ENCODE peak calls at places on chromosomes 4 and X, in four cellular contexts. Q is H1, M is GM12878, Z is SK-N-SH. S is an unnamed sample.

GRCh38 chrX:10049246-10049645 is 82.1 kb downstream of the CLDN34 start:
- DNase-seq in Z (no peak), M (no peak), Q (no peak), S (no peak)

GRCh38 chr4:142262956-142263355 is 583.1 kb downstream of the INPP4B start:
- DNase-seq in M (no peak), Q (no peak), Z (no peak), S (peak; percentile 3)

GRCh38 chrX:14398725-14399124 is 130.6 kb upstream of the GLRA2 start:
- DNase-seq in Z (no peak), Q (no peak), M (no peak), S (no peak)

GRCh38 chrX:155577682-155578081 is 35.1 kb downstream of the TMLHE start:
- DNase-seq in Q (no peak), M (peak; percentile 2), Z (no peak), S (no peak)

GRCh38 chrX:124338733-124339514 is 6.5 kb downstream of the TEX13D start:
- DNase-seq in Q (no peak), M (no peak), Z (no peak), S (no peak)

GRCh38 chr4:25098964-25099843 is 61.0 kb downstream of the SEPSECS start:
- DNase-seq in M (no peak), Q (no peak), Z (peak; percentile 43), S (no peak)

GRCh38 chrX:28177202-28177601 is 196.0 kb upstream of the DCAF8L1 start:
- DNase-seq in M (no peak), Z (peak; percentile 21), Q (peak; percentile 53), S (peak; percentile 25)

GRCh38 chr4:174398728-174399127 is 115.0 kb downstream of the CEP44 start:
- DNase-seq in Z (no peak), M (no peak), Q (no peak), S (no peak)

GRCh38 chr4:19399001-19399400 is 852.7 kb upstream of the SLIT2 start:
- DNase-seq in M (no peak), Q (no peak), Z (no peak), S (no peak)

GRCh38 chr4:64158648-64159326 is 250.5 kb downstream of the TECRL start:
- DNase-seq in Z (peak; percentile 28), Q (peak; percentile 58), M (peak; percentile 19), S (peak; percentile 30)

GRCh38 chr4:145216532-145216931 is 36.1 kb upstream of the OTUD4 start:
- DNase-seq in Q (no peak), M (no peak), Z (peak; percentile 13), S (no peak)

GRCh38 chr4:185086053-185086452 is 57.0 kb upstream of the SLC25A4 start:
- DNase-seq in M (no peak), Z (no peak), Q (no peak), S (no peak)

GRCh38 chr4:56511098-56511497 is 5.5 kb downstream of the ARL9 start:
- DNase-seq in Q (no peak), Z (no peak), M (no peak), S (no peak)

GRCh38 chr4:56506110-56506705 is 617 bp downstream of the ARL9 start:
- DNase-seq in Q (peak; percentile 67), Z (peak; percentile 10), M (no peak), S (no peak)

DNA sequence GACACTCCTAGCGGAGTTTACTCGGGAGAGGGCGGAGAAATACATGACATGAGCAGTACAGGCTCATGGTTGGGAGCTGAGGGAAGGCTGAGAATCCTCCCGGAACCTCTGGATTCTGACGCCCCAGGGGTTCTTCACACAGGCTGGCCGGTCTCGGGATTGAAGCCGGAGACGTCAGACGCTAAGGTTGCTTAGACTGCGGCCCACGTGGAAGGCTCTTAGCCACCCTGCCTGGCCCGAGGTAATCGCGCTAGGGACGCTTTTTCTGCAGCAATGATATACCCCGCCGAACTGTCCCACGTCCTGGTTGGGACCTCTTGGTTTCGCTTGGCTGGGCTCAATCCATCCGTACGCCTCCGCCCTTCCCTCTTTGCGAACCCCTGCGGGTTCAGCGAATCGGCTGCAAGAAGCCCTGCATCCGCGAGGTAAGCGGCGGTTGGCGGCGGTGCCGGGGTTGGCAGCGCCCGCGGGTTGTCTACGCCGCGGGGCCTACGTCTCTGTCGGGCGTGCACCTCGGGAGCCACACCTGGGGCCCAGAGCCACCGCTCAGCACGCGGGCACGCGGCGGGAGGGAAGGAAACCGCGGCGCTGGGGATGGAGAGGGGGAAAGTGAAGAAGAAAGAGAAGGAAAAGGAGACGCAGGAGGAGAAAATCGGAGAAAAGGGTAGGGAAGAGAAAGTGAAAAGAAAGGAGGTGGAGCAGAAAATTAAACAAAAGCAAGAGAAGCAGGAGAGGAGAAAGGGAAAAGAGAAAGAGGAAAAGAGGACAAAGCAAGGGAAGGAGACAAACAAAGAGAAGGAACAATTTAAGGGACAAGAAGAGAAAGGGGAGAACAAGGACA is at the start of gene ARL9:
- DNase-seq in M (no peak), Q (peak; percentile 79), Z (peak; percentile 15), S (peak; percentile 28)
- H3K4me3 ChIP-seq in M (peak within 1 kb of the TSS; percentile 46), Q (peak within 1 kb of the TSS; percentile 68), Z (no peak within 1 kb of the TSS), S (peak within 1 kb of the TSS; percentile 33)

GRCh38 chr4:95513022-95513421 is 35.8 kb downstream of the UNC5C start:
- DNase-seq in M (no peak), Q (no peak), Z (peak; percentile 25), S (no peak)
- TF ChIP-seq YY1 in M (no peak), Q (no peak), Z (no peak), S (no peak)

DNA sequence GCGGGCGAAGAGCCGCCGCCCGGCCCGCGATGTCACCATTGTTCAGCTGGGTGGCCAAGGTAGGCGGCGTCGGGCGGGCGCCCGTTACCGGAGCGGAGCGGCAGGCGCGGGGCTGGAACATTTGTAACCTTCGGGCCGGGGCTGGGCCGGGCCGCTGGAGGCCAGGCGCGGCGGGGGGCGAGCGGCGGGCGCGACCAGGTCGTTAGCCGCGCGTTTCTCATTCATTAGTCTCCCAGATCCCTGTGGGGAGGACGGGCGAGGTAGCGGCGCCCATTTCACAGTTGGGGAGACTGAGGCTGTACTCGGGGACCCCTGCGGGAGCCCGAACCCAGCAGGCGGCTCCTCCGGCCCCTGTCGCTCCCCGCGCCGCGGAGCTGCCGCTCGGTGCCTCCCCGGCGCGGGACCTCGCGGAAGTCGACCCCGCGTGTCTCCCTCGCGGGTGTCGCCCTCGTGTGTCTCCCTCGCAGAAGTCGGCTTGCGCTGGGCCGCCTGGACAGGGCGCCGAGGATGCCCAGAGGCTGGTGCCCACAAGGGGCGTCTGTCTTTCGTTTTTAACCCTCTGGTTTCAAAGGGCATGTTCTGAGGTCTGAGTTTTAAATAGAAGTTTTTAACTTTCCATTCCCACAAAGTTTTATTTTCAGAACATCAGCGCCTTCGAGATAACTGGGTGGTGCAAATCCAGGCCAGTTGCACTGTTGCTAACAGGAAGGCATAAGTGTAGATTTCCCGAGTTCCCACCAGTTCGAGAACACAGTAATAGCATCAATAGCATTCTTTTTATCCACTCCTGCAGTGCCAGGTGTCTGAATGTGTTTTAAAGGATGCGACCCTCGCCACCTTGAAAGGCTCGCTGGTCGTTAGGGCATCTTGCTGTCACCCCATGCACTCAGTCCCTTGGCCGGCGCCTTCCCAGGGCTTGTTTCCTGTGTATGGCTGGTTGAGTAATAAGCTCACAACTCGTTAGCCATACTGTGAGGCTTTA is 17.6 kb downstream of the PTTG2 start:
- DNase-seq in M (peak; percentile 44), Z (peak; percentile 79), Q (peak; percentile 72), S (no peak)
- H3K4me1 ChIP-seq in M (peaks cover 21% of the 10 kb centered on the region), Z (peaks cover 8% of the 10 kb centered on the region), Q (peaks cover 9% of the 10 kb centered on the region), S (peaks cover 4% of the 10 kb centered on the region)

DNA sequence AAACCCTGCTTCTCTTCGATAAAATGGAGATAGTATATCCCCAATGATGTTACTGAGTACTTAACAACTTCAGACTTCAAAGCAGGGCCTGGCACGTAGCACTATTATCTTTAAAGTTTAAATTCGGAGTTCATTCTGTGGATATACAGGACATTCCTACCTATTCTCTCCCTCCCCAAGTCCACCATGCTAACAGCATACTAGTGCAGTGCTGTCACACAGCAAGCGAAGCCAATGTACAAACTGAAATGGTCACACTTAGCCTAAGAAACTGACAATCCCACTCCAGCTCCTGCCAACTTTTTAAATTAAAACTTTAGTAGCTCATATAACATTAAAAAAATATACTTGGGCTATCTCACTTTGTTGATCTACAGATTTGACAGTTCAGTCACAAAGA is 1.2 kb upstream of the DNAJB14 start:
- DNase-seq in Z (no peak), M (no peak), Q (no peak), S (no peak)
- H3K4me3 ChIP-seq in Z (no peak overlapping the region), M (peak overlapping the region; percentile 80), Q (peak overlapping the region; percentile 1), S (no peak overlapping the region)

S was measured in NT2/D1.